ENCODE peak calls at places on chromosomes 6 and 20, in eight cellular contexts. Q is PC-3, N is AG04450, C is PC-9, E is GM12878, D is epithelial cell of esophagus, A is brain microvascular endothelial cell, R is ascending aorta. F is an unnamed sample.

GRCh38 chr6:30013296-30013922 is 47.7 kb upstream of the POLR1H start:
- DNase-seq in Q (peak; percentile 34), N (no peak), C (no peak), E (no peak), D (no peak), A (no peak), R (no peak), F (no peak)

GRCh38 chr20:3994125-3994524 is 21.2 kb downstream of the RNF24 start:
- DNase-seq in Q (no peak), N (no peak), C (no peak), E (no peak), D (no peak), A (no peak), R (no peak), F (no peak)

GRCh38 chr6:44064089-44064947 is 62.9 kb downstream of the MRPL14 start:
- DNase-seq in Q (peak; percentile 85), N (peak; percentile 86), C (peak; percentile 77), E (no peak), D (peak; percentile 91), A (peak; percentile 99), R (peak; percentile 81), F (peak; percentile 91)

GRCh38 chr6:75893776-75894152 is 144.7 kb downstream of the MYO6 start:
- DNase-seq in Q (no peak), N (no peak), C (no peak), E (no peak), D (no peak), A (no peak), R (no peak), F (no peak)

GRCh38 chr20:208937-209566 is 18.0 kb upstream of the DEFB129 start:
- DNase-seq in Q (peak; percentile 78), N (peak; percentile 45), C (peak; percentile 37), E (no peak), D (peak; percentile 80), A (peak; percentile 65), R (no peak), F (peak; percentile 69)

GRCh38 chr20:37318046-37318445 is 27.9 kb upstream of the SRC start:
- DNase-seq in Q (no peak), N (no peak), C (no peak), E (no peak), D (no peak), A (no peak), R (no peak), F (no peak)

GRCh38 chr6:131696956-131697355 is 4.2 kb downstream of the OR2A4 start:
- DNase-seq in Q (no peak), N (no peak), C (no peak), E (no peak), D (no peak), A (no peak), R (no peak), F (no peak)

GRCh38 chr6:104218132-104218531 is 641.6 kb downstream of the HACE1 start:
- DNase-seq in Q (peak; percentile 17), N (no peak), C (no peak), E (no peak), D (no peak), A (peak; percentile 26), R (no peak), F (no peak)

GRCh38 chr6:75283907-75284284 is 696 bp downstream of the TMEM30A start:
- DNase-seq in Q (no peak), N (no peak), C (no peak), E (no peak), D (no peak), A (no peak), R (no peak), F (no peak)

GRCh38 chr20:11716239-11716944 is 201.3 kb upstream of the BTBD3 start:
- DNase-seq in Q (peak; percentile 61), N (peak; percentile 71), C (peak; percentile 59), E (no peak), D (peak; percentile 32), A (peak; percentile 90), R (no peak), F (peak; percentile 72)

GRCh38 chr6:113596907-113597583 is 260.1 kb upstream of the MARCKS start:
- DNase-seq in Q (no peak), N (no peak), C (peak; percentile 65), E (no peak), D (no peak), A (peak; percentile 74), R (no peak), F (no peak)

GRCh38 chr6:149212202-149212601 is 105.3 kb upstream of the TAB2 start:
- DNase-seq in Q (no peak), N (no peak), C (no peak), E (no peak), D (no peak), A (no peak), R (no peak), F (no peak)

GRCh38 chr6:12160350-12160749 is 129.8 kb upstream of the EDN1 start:
- DNase-seq in Q (no peak), N (no peak), C (no peak), E (no peak), D (no peak), A (peak; percentile 41), R (no peak), F (no peak)

GRCh38 chr20:22578221-22579118 is 5.9 kb downstream of the FOXA2 start:
- DNase-seq in Q (peak; percentile 39), N (no peak), C (no peak), E (no peak), D (no peak), A (no peak), R (no peak), F (no peak)

GRCh38 chr6:142537612-142538478 is 236.0 kb downstream of the ADGRG6 start:
- DNase-seq in Q (peak; percentile 52), N (no peak), C (no peak), E (no peak), D (peak; percentile 48), A (peak; percentile 14), R (no peak), F (no peak)

GRCh38 chr6:165181951-165182414 is 127.4 kb downstream of the C6orf118 start:
- DNase-seq in Q (peak; percentile 82), N (no peak), C (no peak), E (no peak), D (peak; percentile 94), A (peak; percentile 5), R (no peak), F (peak; percentile 53)

GRCh38 chr6:152905551-152906299 is 77.1 kb downstream of the FBXO5 start:
- DNase-seq in Q (no peak), N (no peak), C (no peak), E (no peak), D (no peak), A (no peak), R (no peak), F (no peak)

GRCh38 chr6:135012764-135013163 is 41.9 kb downstream of the HBS1L start:
- DNase-seq in Q (no peak), N (peak; percentile 34), C (no peak), E (no peak), D (peak; percentile 28), A (peak; percentile 27), R (no peak), F (no peak)

DNA sequence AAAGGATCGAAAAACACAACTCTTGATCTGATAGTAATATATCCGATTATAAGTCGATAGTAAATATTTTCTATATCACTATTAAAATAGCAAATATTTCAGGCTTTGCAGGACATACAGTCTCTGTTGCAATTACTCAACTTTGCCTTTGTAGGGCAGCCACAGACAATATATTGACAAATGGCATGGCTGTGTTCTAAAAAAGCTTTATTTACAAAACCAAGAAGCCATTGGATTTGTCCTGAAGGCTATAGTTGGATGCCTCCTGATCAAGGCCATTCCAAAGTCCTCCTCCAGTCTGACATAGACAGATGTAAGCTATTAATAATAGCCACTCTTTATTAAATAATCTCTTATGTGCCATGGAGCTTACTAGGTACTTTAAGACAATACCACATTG is 5.9 kb downstream of the OCSTAMP start:
- DNase-seq in Q (no peak), N (no peak), C (no peak), E (no peak), D (peak; percentile 22), A (no peak), R (no peak), F (no peak)
- TF ChIP-seq CTCF in Q (peak; percentile 29), N (peak; percentile 8), C (no peak), E (no peak), D (peak; percentile 17), A (no peak), R (no peak), F (peak; percentile 21)

DNA sequence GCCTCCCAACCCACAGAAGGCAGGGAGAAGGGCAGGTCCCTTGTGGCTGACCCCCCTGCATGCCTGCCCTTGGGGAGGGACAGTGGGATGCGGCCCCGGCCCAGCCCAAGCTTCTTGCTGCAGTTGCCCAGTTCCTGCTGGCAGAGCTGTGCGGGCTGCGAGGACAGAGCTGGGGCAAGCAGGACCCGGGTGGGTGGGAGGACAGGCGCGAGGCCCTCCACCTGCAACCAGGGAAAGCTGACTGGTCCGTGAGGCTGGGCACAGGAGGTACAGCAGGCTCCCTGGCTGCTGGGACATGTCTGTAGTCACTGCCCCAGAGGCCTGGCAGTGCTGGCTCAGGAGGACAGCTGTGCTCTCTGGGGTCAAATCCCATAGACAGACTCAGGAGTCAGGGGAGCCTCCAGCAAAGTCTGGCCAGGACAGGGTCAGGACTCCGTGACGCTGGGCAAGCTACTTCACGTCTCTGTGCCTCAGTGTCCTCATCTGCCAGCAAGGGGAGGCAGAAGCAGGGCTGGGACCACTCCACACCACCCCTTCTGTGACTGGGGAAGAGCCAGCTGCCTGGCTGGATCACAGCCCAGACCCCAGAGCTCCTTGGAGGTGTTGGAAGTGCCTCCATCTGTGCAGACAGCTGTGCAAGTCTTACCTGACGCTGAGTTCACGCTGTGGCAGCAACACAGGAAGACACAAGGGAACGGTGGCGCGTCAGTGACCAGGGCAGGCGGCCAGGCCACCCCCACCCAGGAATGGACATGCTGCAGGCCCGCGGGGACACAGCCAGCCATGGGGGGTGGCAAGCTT is 13.0 kb downstream of the UCKL1 start:
- DNase-seq in Q (no peak), N (no peak), C (no peak), E (no peak), D (no peak), A (no peak), R (no peak), F (no peak)
- TF ChIP-seq CTCF in Q (no peak), N (no peak), C (no peak), E (no peak), D (no peak), A (no peak), R (no peak), F (no peak)

DNA sequence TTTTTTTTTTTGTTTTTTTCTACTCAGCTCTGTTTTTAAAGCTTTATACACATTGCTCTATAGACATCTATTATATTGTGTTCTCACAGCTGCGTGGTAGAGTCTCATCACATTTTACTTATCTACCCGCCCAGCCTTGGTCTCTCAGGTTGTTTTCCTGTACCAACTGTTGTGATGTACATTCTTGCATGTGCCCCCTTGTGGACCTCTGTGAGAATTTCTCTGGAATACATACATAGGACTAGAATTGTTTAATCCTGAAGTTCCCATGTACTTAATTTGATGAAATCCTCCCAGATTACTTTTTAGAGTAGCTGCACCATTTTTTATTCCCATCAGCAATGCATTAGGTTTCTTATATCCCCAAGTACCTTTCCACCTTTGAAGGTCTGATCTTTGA is 40.4 kb upstream of the TINAG start:
- DNase-seq in Q (peak; percentile 74), N (no peak), C (no peak), E (no peak), D (peak; percentile 73), A (peak; percentile 72), R (no peak), F (no peak)
- TF ChIP-seq CTCF in Q (peak; percentile 74), N (peak; percentile 60), C (peak; percentile 65), E (peak; percentile 30), D (peak; percentile 56), A (peak; percentile 69), R (no peak), F (peak; percentile 69)

GRCh38 chr20:32674362-32674789 is 635 bp upstream of the C20orf203 start:
- DNase-seq in Q (peak; percentile 82), N (no peak), C (peak; percentile 58), E (no peak), D (peak; percentile 73), A (peak; percentile 37), R (no peak), F (no peak)
- TF ChIP-seq CTCF in Q (peak; percentile 91), N (peak; percentile 83), C (peak; percentile 90), E (peak; percentile 74), D (peak; percentile 87), A (peak; percentile 89), R (peak; percentile 35), F (peak; percentile 97)

F was measured in foreskin keratinocyte.